ENCODE peak calls at places on chromosomes 16 and 17, in ten cellular contexts. One of them, this sample, is unnamed.

GRCh38 chr17:3981455-3981854 is 17.2 kb upstream of the ATP2A3 start:
- DNase-seq in effector memory CD8-positive, alpha-beta T cell: no peak
- DNase-seq in left cardiac atrium: no peak
- DNase-seq in progenitor cell of endocrine pancreas: no peak
- DNase-seq in foreskin fibroblast: no peak
- DNase-seq in NT2/D1: no peak
- DNase-seq in pancreas: no peak
- DNase-seq in tibial nerve: no peak
- DNase-seq in HT1080: no peak
- DNase-seq in left colon: peak
- DNase-seq in this sample: no peak

GRCh38 chr16:73064227-73064995 is 16.5 kb upstream of the ZFHX3 start:
- DNase-seq in effector memory CD8-positive, alpha-beta T cell: no peak
- DNase-seq in left cardiac atrium: peak
- DNase-seq in progenitor cell of endocrine pancreas: no peak
- DNase-seq in foreskin fibroblast: peak
- DNase-seq in NT2/D1: no peak
- DNase-seq in pancreas: no peak
- DNase-seq in tibial nerve: no peak
- DNase-seq in HT1080: peak
- DNase-seq in left colon: no peak
- DNase-seq in this sample: peak

GRCh38 chr16:80051040-80051439 is 450.5 kb upstream of the MAF start:
- DNase-seq in effector memory CD8-positive, alpha-beta T cell: no peak
- DNase-seq in left cardiac atrium: no peak
- DNase-seq in progenitor cell of endocrine pancreas: no peak
- DNase-seq in foreskin fibroblast: no peak
- DNase-seq in NT2/D1: no peak
- DNase-seq in pancreas: no peak
- DNase-seq in tibial nerve: no peak
- DNase-seq in HT1080: no peak
- DNase-seq in left colon: no peak
- DNase-seq in this sample: no peak

GRCh38 chr16:2008631-2009301 is 855 bp downstream of the ZNF598 start:
- DNase-seq in effector memory CD8-positive, alpha-beta T cell: no peak
- DNase-seq in left cardiac atrium: no peak
- DNase-seq in progenitor cell of endocrine pancreas: no peak
- DNase-seq in foreskin fibroblast: peak
- DNase-seq in NT2/D1: no peak
- DNase-seq in pancreas: peak
- DNase-seq in tibial nerve: no peak
- DNase-seq in HT1080: no peak
- DNase-seq in left colon: no peak
- DNase-seq in this sample: peak

GRCh38 chr17:76725580-76726230 is 701 bp downstream of the JMJD6 start:
- DNase-seq in effector memory CD8-positive, alpha-beta T cell: peak
- DNase-seq in left cardiac atrium: peak
- DNase-seq in progenitor cell of endocrine pancreas: no peak
- DNase-seq in foreskin fibroblast: peak
- DNase-seq in NT2/D1: no peak
- DNase-seq in pancreas: peak
- DNase-seq in tibial nerve: peak
- DNase-seq in HT1080: no peak
- DNase-seq in left colon: peak
- DNase-seq in this sample: no peak

GRCh38 chr16:23590181-23590580 is 5.9 kb downstream of the NDUFAB1 start:
- DNase-seq in effector memory CD8-positive, alpha-beta T cell: no peak
- DNase-seq in left cardiac atrium: no peak
- DNase-seq in progenitor cell of endocrine pancreas: no peak
- DNase-seq in foreskin fibroblast: no peak
- DNase-seq in NT2/D1: no peak
- DNase-seq in pancreas: no peak
- DNase-seq in tibial nerve: no peak
- DNase-seq in HT1080: no peak
- DNase-seq in left colon: no peak
- DNase-seq in this sample: no peak

GRCh38 chr17:80137131-80137530 is 9.8 kb downstream of the EIF4A3 start:
- DNase-seq in effector memory CD8-positive, alpha-beta T cell: no peak
- DNase-seq in left cardiac atrium: no peak
- DNase-seq in progenitor cell of endocrine pancreas: no peak
- DNase-seq in foreskin fibroblast: no peak
- DNase-seq in NT2/D1: no peak
- DNase-seq in pancreas: no peak
- DNase-seq in tibial nerve: no peak
- DNase-seq in HT1080: no peak
- DNase-seq in left colon: no peak
- DNase-seq in this sample: no peak

GRCh38 chr17:27996157-27997043 is 46.1 kb upstream of the NLK start:
- DNase-seq in effector memory CD8-positive, alpha-beta T cell: no peak
- DNase-seq in left cardiac atrium: no peak
- DNase-seq in progenitor cell of endocrine pancreas: no peak
- DNase-seq in foreskin fibroblast: no peak
- DNase-seq in NT2/D1: no peak
- DNase-seq in pancreas: no peak
- DNase-seq in tibial nerve: no peak
- DNase-seq in HT1080: no peak
- DNase-seq in left colon: no peak
- DNase-seq in this sample: no peak

GRCh38 chr16:23406546-23407240 is 46.3 kb downstream of the COG7 start:
- DNase-seq in effector memory CD8-positive, alpha-beta T cell: no peak
- DNase-seq in left cardiac atrium: no peak
- DNase-seq in progenitor cell of endocrine pancreas: no peak
- DNase-seq in foreskin fibroblast: peak
- DNase-seq in NT2/D1: no peak
- DNase-seq in pancreas: no peak
- DNase-seq in tibial nerve: no peak
- DNase-seq in HT1080: no peak
- DNase-seq in left colon: no peak
- DNase-seq in this sample: no peak

GRCh38 chr16:29117631-29118030 is 132.8 kb downstream of the LAT start:
- DNase-seq in effector memory CD8-positive, alpha-beta T cell: no peak
- DNase-seq in left cardiac atrium: no peak
- DNase-seq in progenitor cell of endocrine pancreas: no peak
- DNase-seq in foreskin fibroblast: no peak
- DNase-seq in NT2/D1: no peak
- DNase-seq in pancreas: no peak
- DNase-seq in tibial nerve: no peak
- DNase-seq in HT1080: no peak
- DNase-seq in left colon: no peak
- DNase-seq in this sample: no peak

GRCh38 chr16:4666537-4667202 is 26.7 kb upstream of the NUDT16L1 start:
- DNase-seq in effector memory CD8-positive, alpha-beta T cell: no peak
- DNase-seq in left cardiac atrium: no peak
- DNase-seq in progenitor cell of endocrine pancreas: no peak
- DNase-seq in foreskin fibroblast: no peak
- DNase-seq in NT2/D1: no peak
- DNase-seq in pancreas: no peak
- DNase-seq in tibial nerve: no peak
- DNase-seq in HT1080: no peak
- DNase-seq in left colon: no peak
- DNase-seq in this sample: no peak

GRCh38 chr17:348692-349425 is 3.7 kb downstream of the RPH3AL start:
- DNase-seq in effector memory CD8-positive, alpha-beta T cell: no peak
- DNase-seq in left cardiac atrium: no peak
- DNase-seq in progenitor cell of endocrine pancreas: no peak
- DNase-seq in foreskin fibroblast: no peak
- DNase-seq in NT2/D1: no peak
- DNase-seq in pancreas: peak
- DNase-seq in tibial nerve: peak
- DNase-seq in HT1080: no peak
- DNase-seq in left colon: peak
- DNase-seq in this sample: peak

GRCh38 chr16:89697616-89698331 is 3.7 kb downstream of the SPATA2L start:
- DNase-seq in effector memory CD8-positive, alpha-beta T cell: no peak
- DNase-seq in left cardiac atrium: peak
- DNase-seq in progenitor cell of endocrine pancreas: no peak
- DNase-seq in foreskin fibroblast: no peak
- DNase-seq in NT2/D1: no peak
- DNase-seq in pancreas: no peak
- DNase-seq in tibial nerve: no peak
- DNase-seq in HT1080: no peak
- DNase-seq in left colon: no peak
- DNase-seq in this sample: no peak

GRCh38 chr16:22165508-22166285 is 3.4 kb downstream of the SDR42E2 start:
- DNase-seq in effector memory CD8-positive, alpha-beta T cell: no peak
- DNase-seq in left cardiac atrium: no peak
- DNase-seq in progenitor cell of endocrine pancreas: no peak
- DNase-seq in foreskin fibroblast: no peak
- DNase-seq in NT2/D1: no peak
- DNase-seq in pancreas: no peak
- DNase-seq in tibial nerve: no peak
- DNase-seq in HT1080: no peak
- DNase-seq in left colon: no peak
- DNase-seq in this sample: no peak

GRCh38 chr16:88558457-88559442 is 11.5 kb upstream of the ZC3H18 start:
- DNase-seq in effector memory CD8-positive, alpha-beta T cell: no peak
- DNase-seq in left cardiac atrium: peak
- DNase-seq in progenitor cell of endocrine pancreas: no peak
- DNase-seq in foreskin fibroblast: peak
- DNase-seq in NT2/D1: no peak
- DNase-seq in pancreas: peak
- DNase-seq in tibial nerve: peak
- DNase-seq in HT1080: peak
- DNase-seq in left colon: peak
- DNase-seq in this sample: peak

GRCh38 chr17:21300601-21301571 is 16.4 kb downstream of the MAP2K3 start:
- DNase-seq in effector memory CD8-positive, alpha-beta T cell: no peak
- DNase-seq in left cardiac atrium: no peak
- DNase-seq in progenitor cell of endocrine pancreas: no peak
- DNase-seq in foreskin fibroblast: no peak
- DNase-seq in NT2/D1: no peak
- DNase-seq in pancreas: no peak
- DNase-seq in tibial nerve: no peak
- DNase-seq in HT1080: no peak
- DNase-seq in left colon: no peak
- DNase-seq in this sample: no peak

GRCh38 chr16:49520684-49521083 is 147.1 kb downstream of the C16orf78 start:
- DNase-seq in effector memory CD8-positive, alpha-beta T cell: no peak
- DNase-seq in left cardiac atrium: no peak
- DNase-seq in progenitor cell of endocrine pancreas: no peak
- DNase-seq in foreskin fibroblast: no peak
- DNase-seq in NT2/D1: no peak
- DNase-seq in pancreas: no peak
- DNase-seq in tibial nerve: no peak
- DNase-seq in HT1080: no peak
- DNase-seq in left colon: no peak
- DNase-seq in this sample: no peak

GRCh38 chr17:6470751-6471521 is 26.7 kb downstream of the PIMREG start:
- DNase-seq in effector memory CD8-positive, alpha-beta T cell: no peak
- DNase-seq in left cardiac atrium: no peak
- DNase-seq in progenitor cell of endocrine pancreas: no peak
- DNase-seq in foreskin fibroblast: no peak
- DNase-seq in NT2/D1: no peak
- DNase-seq in pancreas: no peak
- DNase-seq in tibial nerve: no peak
- DNase-seq in HT1080: no peak
- DNase-seq in left colon: no peak
- DNase-seq in this sample: no peak

GRCh38 chr17:76132574-76133338 is 8.3 kb downstream of the FOXJ1 start:
- DNase-seq in effector memory CD8-positive, alpha-beta T cell: no peak
- DNase-seq in left cardiac atrium: no peak
- DNase-seq in progenitor cell of endocrine pancreas: peak
- DNase-seq in foreskin fibroblast: no peak
- DNase-seq in NT2/D1: no peak
- DNase-seq in pancreas: peak
- DNase-seq in tibial nerve: no peak
- DNase-seq in HT1080: no peak
- DNase-seq in left colon: peak
- DNase-seq in this sample: no peak

GRCh38 chr17:27849474-27850185 is 43.5 kb downstream of the LYRM9 start:
- DNase-seq in effector memory CD8-positive, alpha-beta T cell: no peak
- DNase-seq in left cardiac atrium: no peak
- DNase-seq in progenitor cell of endocrine pancreas: no peak
- DNase-seq in foreskin fibroblast: no peak
- DNase-seq in NT2/D1: peak
- DNase-seq in pancreas: no peak
- DNase-seq in tibial nerve: no peak
- DNase-seq in HT1080: no peak
- DNase-seq in left colon: no peak
- DNase-seq in this sample: no peak

GRCh38 chr16:74896389-74897370 is 88.2 kb downstream of the WDR59 start:
- DNase-seq in effector memory CD8-positive, alpha-beta T cell: no peak
- DNase-seq in left cardiac atrium: no peak
- DNase-seq in progenitor cell of endocrine pancreas: no peak
- DNase-seq in foreskin fibroblast: peak
- DNase-seq in NT2/D1: no peak
- DNase-seq in pancreas: no peak
- DNase-seq in tibial nerve: no peak
- DNase-seq in HT1080: peak
- DNase-seq in left colon: no peak
- DNase-seq in this sample: peak

GRCh38 chr17:18980682-18981384 is 23.7 kb downstream of the FAM83G start:
- DNase-seq in effector memory CD8-positive, alpha-beta T cell: no peak
- DNase-seq in left cardiac atrium: no peak
- DNase-seq in progenitor cell of endocrine pancreas: no peak
- DNase-seq in foreskin fibroblast: peak
- DNase-seq in NT2/D1: no peak
- DNase-seq in pancreas: no peak
- DNase-seq in tibial nerve: no peak
- DNase-seq in HT1080: no peak
- DNase-seq in left colon: no peak
- DNase-seq in this sample: no peak

GRCh38 chr17:77867308-77867781 is 91.2 kb upstream of the TNRC6C start:
- DNase-seq in effector memory CD8-positive, alpha-beta T cell: no peak
- DNase-seq in left cardiac atrium: no peak
- DNase-seq in progenitor cell of endocrine pancreas: no peak
- DNase-seq in foreskin fibroblast: no peak
- DNase-seq in NT2/D1: no peak
- DNase-seq in pancreas: no peak
- DNase-seq in tibial nerve: no peak
- DNase-seq in HT1080: no peak
- DNase-seq in left colon: no peak
- DNase-seq in this sample: no peak

GRCh38 chr16:57091200-57091989 is 988 bp upstream of the CPNE2 start:
- DNase-seq in effector memory CD8-positive, alpha-beta T cell: no peak
- DNase-seq in left cardiac atrium: peak
- DNase-seq in progenitor cell of endocrine pancreas: peak
- DNase-seq in foreskin fibroblast: peak
- DNase-seq in NT2/D1: no peak
- DNase-seq in pancreas: peak
- DNase-seq in tibial nerve: peak
- DNase-seq in HT1080: peak
- DNase-seq in left colon: peak
- DNase-seq in this sample: peak

This sample was measured in fibroblast of lung.